ENCODE peak calls at places on chromosomes 4 and X, in seven cellular contexts. Z, N, X, C, D, L and W are unnamed samples.

GRCh38 chr4:13347517-13348125 is 136.5 kb downstream of the RAB28 start:
- DNase-seq in Z (peak), N (no peak), X (no peak), C (no peak), D (no peak), L (peak), W (no peak)

GRCh38 chr4:118993329-118993728 is 104.7 kb downstream of the SYNPO2 start:
- DNase-seq in Z (no peak), N (no peak), X (no peak), C (no peak), D (no peak), L (no peak), W (no peak)

GRCh38 chrX:17075004-17075403 is 128.5 kb downstream of the REPS2 start:
- DNase-seq in Z (no peak), N (no peak), X (no peak), C (no peak), D (no peak), L (no peak), W (no peak)

GRCh38 chr4:165630671-165631070 is 242.4 kb upstream of the TLL1 start:
- DNase-seq in Z (no peak), N (no peak), X (no peak), C (no peak), D (no peak), L (no peak), W (no peak)

GRCh38 chrX:73963682-73964081 is 340.3 kb upstream of the ZCCHC13 start:
- DNase-seq in Z (no peak), N (no peak), X (peak), C (no peak), D (no peak), L (no peak), W (no peak)

GRCh38 chr4:145920205-145920604 is 18.4 kb downstream of the ZNF827 start:
- DNase-seq in Z (peak), N (no peak), X (no peak), C (no peak), D (peak), L (peak), W (no peak)

GRCh38 chrX:107857815-107858214 is 32.1 kb downstream of the MID2 start:
- DNase-seq in Z (no peak), N (no peak), X (no peak), C (no peak), D (no peak), L (no peak), W (no peak)

GRCh38 chrX:10529344-10529743 is 91.0 kb downstream of the MID1 start:
- DNase-seq in Z (peak), N (no peak), X (no peak), C (no peak), D (no peak), L (no peak), W (no peak)

GRCh38 chr4:168645933-168646768 is 149.3 kb downstream of the PALLD start:
- DNase-seq in Z (no peak), N (no peak), X (no peak), C (no peak), D (no peak), L (no peak), W (no peak)

GRCh38 chr4:161991811-161992210 is 172.0 kb downstream of the FSTL5 start:
- DNase-seq in Z (no peak), N (no peak), X (no peak), C (no peak), D (no peak), L (no peak), W (no peak)
- H3K27ac ChIP-seq in Z (no peak), N (no peak), X (no peak), C (no peak), D (no peak), L (no peak), W (no peak)

GRCh38 chr4:40481977-40482376 is 146.8 kb downstream of the CHRNA9 start:
- DNase-seq in Z (no peak), N (no peak), X (no peak), C (no peak), D (no peak), L (no peak), W (no peak)

GRCh38 chr4:40490481-40490880 is 139.2 kb downstream of the RBM47 start:
- DNase-seq in Z (no peak), N (no peak), X (no peak), C (no peak), D (no peak), L (no peak), W (no peak)

GRCh38 chr4:40482985-40483647 is 146.5 kb downstream of the RBM47 start:
- DNase-seq in Z (peak), N (no peak), X (no peak), C (no peak), D (no peak), L (no peak), W (no peak)

GRCh38 chr4:40484346-40484745 is 145.3 kb downstream of the RBM47 start:
- DNase-seq in Z (peak), N (no peak), X (no peak), C (no peak), D (no peak), L (no peak), W (no peak)

GRCh38 chr4:40486534-40486933 is 143.1 kb downstream of the RBM47 start:
- DNase-seq in Z (peak), N (no peak), X (no peak), C (peak), D (no peak), L (no peak), W (peak)
- H3K27ac ChIP-seq in Z (no peak), N (no peak), X (no peak), C (peak), D (no peak), L (peak), W (peak)

DNA sequence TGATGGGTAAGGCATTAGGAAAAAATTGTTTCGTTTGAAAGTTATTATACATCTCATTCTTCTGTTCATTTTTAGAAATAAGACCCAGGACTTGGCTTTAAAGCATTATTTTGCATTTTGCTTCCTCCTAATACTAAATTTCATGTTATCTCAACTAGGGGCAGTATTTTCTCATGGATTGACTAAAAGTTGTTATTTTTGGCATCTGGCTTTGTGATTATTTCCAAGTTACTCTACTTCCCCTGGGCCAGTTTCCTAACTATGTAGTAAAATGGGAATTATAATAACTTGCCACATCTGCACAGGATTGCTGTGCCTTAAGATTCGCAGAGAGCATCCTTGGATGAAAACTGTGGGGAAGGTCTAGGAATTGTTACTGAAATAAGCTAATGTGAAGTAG is 3.0 kb downstream of the RBPJ start:
- DNase-seq in Z (peak), N (no peak), X (no peak), C (no peak), D (no peak), L (no peak), W (no peak)
- H3K27ac ChIP-seq in Z (peak), N (no peak), X (no peak), C (no peak), D (no peak), L (no peak), W (no peak)

DNA sequence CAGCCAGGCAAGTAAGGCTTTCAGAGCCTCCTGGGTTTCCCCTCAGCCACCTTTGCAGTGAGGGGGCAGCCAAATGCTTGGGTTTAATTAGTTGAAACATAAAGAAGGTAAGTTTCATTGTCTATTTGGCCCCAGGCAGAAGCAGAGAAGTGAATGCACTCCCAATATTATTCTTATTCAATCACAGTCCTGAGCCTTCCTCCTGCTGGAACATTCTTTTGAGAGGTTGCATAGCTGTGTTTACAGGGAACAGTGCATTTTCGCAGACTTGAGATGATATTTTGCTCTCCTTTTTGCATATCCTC is 13.9 kb downstream of the SLC2A9 start:
- DNase-seq in Z (no peak), N (no peak), X (no peak), C (no peak), D (no peak), L (no peak), W (no peak)
- H3K27ac ChIP-seq in Z (no peak), N (no peak), X (no peak), C (peak), D (no peak), L (no peak), W (peak)

GRCh38 chr4:109702950-109703663 is at the start of gene CASP6:
- DNase-seq in Z (peak), N (peak), X (peak), C (peak), D (peak), L (peak), W (no peak)
- H3K27ac ChIP-seq in Z (peak), N (peak), X (peak), C (peak), D (peak), L (peak), W (peak)